ENCODE peak calls at places on chromosomes 11 and 22, in eight cellular contexts. F, H, X, J, Y, C, M and L are unnamed samples.

GRCh38 chr22:42844756-42845155 is 12.3 kb downstream of the ARFGAP3 start:
- DNase-seq in F (peak), H (no peak), X (no peak), J (no peak), Y (no peak), C (peak), M (no peak), L (no peak)

GRCh38 chr11:114142646-114143045 is 83.1 kb downstream of the ZBTB16 start:
- DNase-seq in F (no peak), H (no peak), X (no peak), J (no peak), Y (no peak), C (no peak), M (no peak), L (no peak)

GRCh38 chr11:85953491-85954143 is 98.4 kb downstream of the CCDC83 start:
- DNase-seq in F (no peak), H (no peak), X (no peak), J (peak), Y (no peak), C (no peak), M (no peak), L (no peak)

GRCh38 chr11:10388574-10388973 is 66.5 kb upstream of the AMPD3 start:
- DNase-seq in F (no peak), H (no peak), X (no peak), J (no peak), Y (no peak), C (no peak), M (no peak), L (no peak)

GRCh38 chr11:14258177-14258935 is 100.6 kb downstream of the RRAS2 start:
- DNase-seq in F (peak), H (no peak), X (peak), J (no peak), Y (no peak), C (peak), M (peak), L (no peak)

GRCh38 chr22:41799486-41800347 is 762 bp upstream of the CCDC134 start:
- DNase-seq in F (no peak), H (peak), X (peak), J (peak), Y (no peak), C (no peak), M (no peak), L (no peak)

GRCh38 chr11:62600367-62601113 is 1.1 kb downstream of the MTA2 start:
- DNase-seq in F (no peak), H (peak), X (no peak), J (no peak), Y (no peak), C (peak), M (no peak), L (no peak)

GRCh38 chr11:30281476-30282288 is 41.2 kb upstream of the ARL14EP start:
- DNase-seq in F (no peak), H (no peak), X (no peak), J (no peak), Y (no peak), C (no peak), M (no peak), L (no peak)

GRCh38 chr11:122173074-122173450 is 57.0 kb upstream of the BLID start:
- DNase-seq in F (no peak), H (no peak), X (no peak), J (no peak), Y (no peak), C (no peak), M (no peak), L (no peak)

GRCh38 chr22:18147791-18148507 is 2.0 kb upstream of the USP18 start:
- DNase-seq in F (no peak), H (no peak), X (no peak), J (no peak), Y (no peak), C (no peak), M (no peak), L (no peak)

GRCh38 chr11:62879554-62879953 is 1.1 kb upstream of the SLC3A2 start:
- DNase-seq in F (no peak), H (peak), X (no peak), J (no peak), Y (no peak), C (peak), M (no peak), L (no peak)

GRCh38 chr11:128179512-128179911 is 407.8 kb downstream of the ETS1 start:
- DNase-seq in F (no peak), H (no peak), X (no peak), J (no peak), Y (no peak), C (no peak), M (no peak), L (no peak)

GRCh38 chr11:132111781-132112380 is 741.5 kb downstream of the NTM start:
- DNase-seq in F (no peak), H (no peak), X (no peak), J (no peak), Y (no peak), C (peak), M (no peak), L (no peak)

GRCh38 chr11:75346912-75347647 is 4.4 kb downstream of the ARRB1 start:
- DNase-seq in F (no peak), H (no peak), X (no peak), J (no peak), Y (no peak), C (peak), M (no peak), L (no peak)

GRCh38 chr11:73818838-73819237 is 31.2 kb downstream of the MRPL48 start:
- DNase-seq in F (no peak), H (peak), X (no peak), J (no peak), Y (no peak), C (peak), M (no peak), L (no peak)

GRCh38 chr11:62792193-62792575 is 378 bp upstream of the TMEM223 start:
- DNase-seq in F (no peak), H (peak), X (peak), J (no peak), Y (no peak), C (no peak), M (no peak), L (no peak)

GRCh38 chr11:45805305-45806071 is 539 bp downstream of the SLC35C1 start:
- DNase-seq in F (no peak), H (peak), X (peak), J (peak), Y (no peak), C (peak), M (peak), L (no peak)

GRCh38 chr22:22709719-22710445 is 65.5 kb downstream of the GGTLC2 start:
- DNase-seq in F (no peak), H (peak), X (peak), J (peak), Y (no peak), C (no peak), M (no peak), L (no peak)

GRCh38 chr22:48340727-48341709 is 1486.7 kb downstream of the BRD1 start:
- DNase-seq in F (no peak), H (peak), X (no peak), J (no peak), Y (no peak), C (no peak), M (no peak), L (no peak)

GRCh38 chr11:72189448-72190250 is 2.3 kb upstream of the FOLR1 start:
- DNase-seq in F (no peak), H (peak), X (no peak), J (no peak), Y (no peak), C (no peak), M (no peak), L (no peak)

GRCh38 chr11:113370634-113371033 is 16.9 kb upstream of the ANKK1 start:
- DNase-seq in F (no peak), H (no peak), X (no peak), J (no peak), Y (no peak), C (no peak), M (no peak), L (no peak)

GRCh38 chr11:79352304-79352703 is 88.5 kb downstream of the TENM4 start:
- DNase-seq in F (no peak), H (no peak), X (no peak), J (no peak), Y (no peak), C (no peak), M (no peak), L (no peak)

GRCh38 chr11:18253222-18253621 is 4.8 kb upstream of the SAA2 start:
- DNase-seq in F (peak), H (no peak), X (peak), J (no peak), Y (no peak), C (no peak), M (no peak), L (no peak)

GRCh38 chr22:24244144-24244787 is 616 bp downstream of the GGT5 start:
- DNase-seq in F (no peak), H (no peak), X (no peak), J (peak), Y (no peak), C (peak), M (no peak), L (no peak)

GRCh38 chr11:69510471-69511357 is 29.3 kb downstream of the LINC01488 start:
- DNase-seq in F (no peak), H (no peak), X (no peak), J (no peak), Y (no peak), C (no peak), M (no peak), L (no peak)

GRCh38 chr11:78037056-78037455 is 14.0 kb upstream of the KCTD14 start:
- DNase-seq in F (no peak), H (no peak), X (no peak), J (no peak), Y (no peak), C (no peak), M (peak), L (no peak)

GRCh38 chr11:637593-638507 is 781 bp downstream of the DRD4 start:
- DNase-seq in F (no peak), H (peak), X (peak), J (no peak), Y (no peak), C (no peak), M (no peak), L (no peak)

GRCh38 chr11:639324-639977 is 2.4 kb downstream of the DRD4 start:
- DNase-seq in F (no peak), H (no peak), X (no peak), J (no peak), Y (no peak), C (no peak), M (no peak), L (no peak)

GRCh38 chr11:640021-640706 is 3.1 kb downstream of the DRD4 start:
- DNase-seq in F (no peak), H (peak), X (peak), J (no peak), Y (no peak), C (no peak), M (no peak), L (no peak)

GRCh38 chr11:637333-637592 is 194 bp downstream of the DRD4 start:
- DNase-seq in F (no peak), H (no peak), X (no peak), J (no peak), Y (no peak), C (no peak), M (no peak), L (no peak)

GRCh38 chr11:638616-639323 is 1.7 kb downstream of the DRD4 start:
- DNase-seq in F (no peak), H (peak), X (peak), J (no peak), Y (no peak), C (no peak), M (no peak), L (no peak)
- TF ChIP-seq EZH2 in F (no peak), H (peak), X (no peak), J (no peak), Y (no peak), C (no peak), M (no peak), L (no peak)

GRCh38 chr11:34114471-34114870 is 9.0 kb downstream of the NAT10 start:
- DNase-seq in F (no peak), H (no peak), X (no peak), J (no peak), Y (no peak), C (no peak), M (no peak), L (no peak)
- TF ChIP-seq POLR2AphosphoS5 in F (no peak), H (no peak), X (no peak), J (no peak), Y (no peak), C (no peak), M (no peak), L (no peak)

DNA sequence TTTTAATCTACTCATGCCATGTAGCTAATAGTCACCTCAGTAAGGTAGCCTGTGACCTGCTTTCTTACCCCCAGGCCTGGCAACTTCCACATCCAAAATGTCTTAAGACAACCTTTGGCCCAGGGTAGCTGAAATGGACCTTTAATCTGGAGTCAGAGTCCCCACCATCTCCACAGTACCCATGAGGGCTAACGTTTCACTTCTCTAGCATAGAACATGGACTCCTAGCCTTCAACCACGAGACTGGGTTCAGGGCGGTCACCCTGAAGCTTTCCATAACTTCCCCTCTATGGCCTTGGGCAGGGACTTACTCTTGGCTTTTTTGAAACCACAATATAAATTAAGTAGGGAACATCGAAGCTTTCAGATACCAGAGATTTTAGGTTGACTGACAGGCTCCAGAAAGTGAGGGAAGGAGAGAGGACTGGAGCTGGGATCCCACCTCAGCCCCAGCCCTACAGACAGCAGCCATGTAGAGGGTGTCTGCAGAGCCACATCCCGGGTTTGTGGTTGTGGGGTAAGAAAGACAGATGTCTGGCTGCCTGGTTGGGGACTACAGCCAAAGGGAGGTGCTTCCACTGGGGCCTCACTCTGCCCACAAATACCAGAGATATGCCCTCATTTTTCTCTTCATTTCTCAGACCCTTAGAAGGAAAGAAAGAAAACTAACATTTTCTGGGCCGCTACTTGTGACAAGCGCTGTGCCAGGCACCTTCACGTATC is 2.6 kb downstream of the TBC1D10A start:
- DNase-seq in F (no peak), H (no peak), X (no peak), J (no peak), Y (no peak), C (no peak), M (no peak), L (no peak)
- H3K4me3 ChIP-seq in F (no peak), H (no peak), X (no peak), J (no peak), Y (peak), C (no peak), M (no peak), L (no peak)

DNA sequence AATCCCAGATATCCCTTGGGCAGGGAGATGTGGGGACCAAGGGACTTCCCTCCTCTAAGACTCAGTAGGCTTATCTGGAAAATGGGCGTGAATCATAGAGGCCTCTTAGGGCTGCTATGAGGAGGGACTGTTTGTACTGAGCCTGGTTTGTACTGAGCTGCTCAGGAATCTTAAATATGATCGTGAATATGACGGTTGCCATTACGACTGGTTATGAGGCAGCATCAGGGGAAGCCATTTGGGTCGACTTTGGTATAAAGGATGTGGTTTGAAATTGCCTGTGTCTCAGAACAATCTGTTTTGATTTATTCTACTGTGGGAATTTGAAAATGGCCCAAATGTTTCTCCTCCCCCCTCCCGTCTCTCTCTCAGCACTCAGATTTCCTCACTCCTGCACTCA is 20.6 kb downstream of the TSPAN18 start:
- DNase-seq in F (no peak), H (no peak), X (no peak), J (no peak), Y (no peak), C (no peak), M (no peak), L (no peak)
- TF ChIP-seq EZH2 in F (no peak), H (no peak), X (no peak), J (no peak), Y (no peak), C (no peak), M (no peak), L (no peak)

GRCh38 chr11:19803506-19803998 is 90.9 kb downstream of the NAV2 start:
- DNase-seq in F (no peak), H (peak), X (no peak), J (no peak), Y (no peak), C (no peak), M (no peak), L (no peak)
- TF ChIP-seq POLR2AphosphoS5 in F (no peak), H (no peak), X (no peak), J (no peak), Y (no peak), C (no peak), M (no peak), L (no peak)

GRCh38 chr11:116188350-116188749 is 584.4 kb downstream of the BUD13 start:
- DNase-seq in F (no peak), H (no peak), X (no peak), J (no peak), Y (no peak), C (no peak), M (no peak), L (no peak)
- H3K4me3 ChIP-seq in F (no peak), H (no peak), X (no peak), J (no peak), Y (no peak), C (no peak), M (no peak), L (no peak)

DNA sequence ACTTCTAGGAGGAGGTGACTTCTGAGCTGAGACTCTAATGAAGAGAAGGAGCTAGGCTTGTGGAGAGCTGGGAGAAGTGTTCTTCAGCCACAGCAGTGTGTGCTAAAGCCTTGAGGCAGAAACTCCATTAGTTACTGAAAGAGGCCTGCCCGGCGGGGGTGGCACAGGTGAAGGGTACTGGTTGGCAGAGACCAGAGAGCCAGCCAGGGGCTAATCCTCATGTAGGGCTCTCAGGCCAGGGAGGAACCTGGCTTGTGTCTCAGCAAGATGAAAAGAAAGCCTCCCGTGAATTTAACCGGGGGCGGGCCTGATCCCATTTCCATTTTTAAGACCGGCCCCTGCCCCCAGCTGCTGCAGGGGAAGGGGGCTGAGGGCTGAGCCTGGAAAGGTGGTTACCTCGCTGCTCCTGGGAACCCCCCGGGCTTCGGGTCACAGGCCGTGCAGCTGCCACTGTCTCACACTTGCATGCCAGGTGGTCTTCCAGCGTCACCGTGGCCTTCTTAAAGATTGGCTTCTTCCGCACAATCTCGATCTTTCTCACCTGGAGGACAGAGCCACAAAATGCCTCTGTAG is 15.0 kb downstream of the PDGFB start:
- DNase-seq in F (no peak), H (no peak), X (no peak), J (no peak), Y (no peak), C (no peak), M (no peak), L (no peak)
- TF ChIP-seq EZH2 in F (no peak), H (no peak), X (no peak), J (no peak), Y (no peak), C (no peak), M (no peak), L (no peak)

GRCh38 chr11:65850217-65851082 is 7.5 kb downstream of the CFL1 start:
- DNase-seq in F (no peak), H (no peak), X (no peak), J (no peak), Y (no peak), C (no peak), M (no peak), L (no peak)
- TF ChIP-seq POLR2AphosphoS5 in F (no peak), H (no peak), X (no peak), J (no peak), Y (peak), C (peak), M (no peak), L (no peak)

DNA sequence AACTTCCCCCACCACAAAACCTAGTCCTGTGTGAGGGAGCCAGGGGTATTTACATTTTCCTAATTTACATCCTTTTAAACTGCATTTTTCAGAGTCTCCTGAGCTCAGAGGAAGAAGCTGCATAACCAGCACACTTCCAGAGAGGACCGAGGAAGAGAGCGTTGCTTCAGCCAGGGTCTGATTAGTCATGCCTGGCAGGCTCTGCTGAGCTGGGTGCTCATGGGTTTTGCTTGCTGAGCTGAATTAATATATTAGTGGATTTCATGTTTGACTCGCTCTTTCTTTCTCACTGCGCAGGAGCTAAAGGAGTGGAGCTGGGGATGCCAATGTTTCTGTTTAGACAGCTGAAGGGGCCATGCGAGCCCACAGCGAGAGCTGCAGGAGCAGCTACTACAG is 539.3 kb upstream of the B3GAT1 start:
- DNase-seq in F (no peak), H (no peak), X (no peak), J (no peak), Y (no peak), C (peak), M (no peak), L (peak)
- H3K4me3 ChIP-seq in F (no peak), H (no peak), X (no peak), J (no peak), Y (no peak), C (no peak), M (no peak), L (peak)